ENCODE peak calls at places on chromosomes 16 and 17, in four cellular contexts. X is pancreas; U is stomach; F is naive thymus-derived CD4-positive, alpha-beta T cell. W is an unnamed sample.

GRCh38 chr17:66893863-66894262 is 58.9 kb downstream of the CACNG5 start:
- DNase-seq in X (no peak), U (no peak), F (no peak), W (no peak)

GRCh38 chr17:51352798-51353197 is 92.5 kb downstream of the UTP18 start:
- DNase-seq in X (no peak), U (no peak), F (no peak), W (no peak)

GRCh38 chr17:64064331-64064730 is 43.9 kb upstream of the ICAM2 start:
- DNase-seq in X (no peak), U (peak; percentile 78), F (no peak), W (no peak)

GRCh38 chr16:68287276-68288251 is 23.2 kb downstream of the SLC7A6OS start:
- DNase-seq in X (no peak), U (no peak), F (peak; percentile 63), W (peak; percentile 76)

GRCh38 chr16:65947951-65948350 is 418.5 kb upstream of the CDH5 start:
- DNase-seq in X (no peak), U (no peak), F (no peak), W (no peak)

GRCh38 chr16:70438325-70438982 is 446 bp downstream of the ST3GAL2 start:
- DNase-seq in X (peak; percentile 72), U (no peak), F (no peak), W (no peak)

GRCh38 chr17:81346908-81347349 is 48.3 kb upstream of the BAHCC1 start:
- DNase-seq in X (peak; percentile 86), U (no peak), F (no peak), W (no peak)

GRCh38 chr16:58578642-58579041 is 51.0 kb downstream of the CNOT1 start:
- DNase-seq in X (no peak), U (no peak), F (no peak), W (no peak)

GRCh38 chr17:71922439-71922838 is 198.4 kb upstream of the SOX9 start:
- DNase-seq in X (no peak), U (no peak), F (no peak), W (peak; percentile 80)

GRCh38 chr17:49843774-49844350 is 4.0 kb downstream of the TAC4 start:
- DNase-seq in X (no peak), U (no peak), F (no peak), W (no peak)

GRCh38 chr16:83779881-83780280 is 27.9 kb upstream of the HSBP1 start:
- DNase-seq in X (no peak), U (no peak), F (no peak), W (peak; percentile 63)

GRCh38 chr16:19114359-19115147 is 789 bp downstream of the ITPRIPL2 start:
- DNase-seq in X (peak; percentile 88), U (peak; percentile 61), F (no peak), W (no peak)

GRCh38 chr17:13393841-13394710 is 207.7 kb downstream of the HS3ST3A1 start:
- DNase-seq in X (no peak), U (no peak), F (no peak), W (peak; percentile 72)

GRCh38 chr17:75352079-75352569 is 53.4 kb downstream of the GRB2 start:
- DNase-seq in X (no peak), U (peak; percentile 52), F (no peak), W (no peak)

GRCh38 chr17:56594528-56595418 is 1.3 kb downstream of the NOG start:
- DNase-seq in X (peak; percentile 67), U (no peak), F (peak; percentile 63), W (no peak)

GRCh38 chr16:87098361-87098760 is 218.8 kb downstream of the C16orf95 start:
- DNase-seq in X (peak; percentile 77), U (no peak), F (no peak), W (no peak)

GRCh38 chr17:27452828-27453227 is 3.4 kb upstream of the KSR1 start:
- DNase-seq in X (no peak), U (no peak), F (no peak), W (no peak)

GRCh38 chr16:56670640-56670934 is 973 bp downstream of the MT1H start:
- DNase-seq in X (no peak), U (no peak), F (no peak), W (no peak)

GRCh38 chr17:49497147-49498036 is 2.3 kb downstream of the NGFR start:
- DNase-seq in X (peak; percentile 80), U (no peak), F (peak; percentile 26), W (no peak)

GRCh38 chr17:79133986-79134385 is 59.4 kb downstream of the ENGASE start:
- DNase-seq in X (no peak), U (no peak), F (no peak), W (no peak)

GRCh38 chr16:8493885-8494487 is 96.3 kb downstream of the TMEM114 start:
- DNase-seq in X (no peak), U (no peak), F (no peak), W (no peak)

GRCh38 chr16:66265556-66266133 is 100.8 kb upstream of the CDH5 start:
- DNase-seq in X (no peak), U (no peak), F (no peak), W (no peak)

GRCh38 chr16:3088925-3089716 is 10.0 kb downstream of the ZSCAN10 start:
- DNase-seq in X (peak; percentile 33), U (no peak), F (no peak), W (no peak)

GRCh38 chr17:51016099-51016498 is 104.6 kb downstream of the SPAG9 start:
- DNase-seq in X (no peak), U (no peak), F (no peak), W (no peak)

GRCh38 chr16:997440-998051 is 16.0 kb downstream of the SOX8 start:
- DNase-seq in X (no peak), U (peak; percentile 72), F (peak; percentile 67), W (no peak)

GRCh38 chr17:39618956-39619785 is 7.6 kb upstream of the PPP1R1B start:
- DNase-seq in X (no peak), U (no peak), F (no peak), W (no peak)
- H3K27me3 ChIP-seq in X (no peaks in the 10 kb centered on the region), U (peaks cover 64% of the 10 kb centered on the region), F (no peaks in the 10 kb centered on the region), W (peaks cover 27% of the 10 kb centered on the region)

GRCh38 chr17:42779304-42779941 is 987 bp upstream of the WNK4 start:
- DNase-seq in X (no peak), U (no peak), F (no peak), W (no peak)
- H3K27me3 ChIP-seq in X (no peaks in the 10 kb centered on the region), U (peaks cover 47% of the 10 kb centered on the region), F (peaks cover 24% of the 10 kb centered on the region), W (no peaks in the 10 kb centered on the region)

DNA sequence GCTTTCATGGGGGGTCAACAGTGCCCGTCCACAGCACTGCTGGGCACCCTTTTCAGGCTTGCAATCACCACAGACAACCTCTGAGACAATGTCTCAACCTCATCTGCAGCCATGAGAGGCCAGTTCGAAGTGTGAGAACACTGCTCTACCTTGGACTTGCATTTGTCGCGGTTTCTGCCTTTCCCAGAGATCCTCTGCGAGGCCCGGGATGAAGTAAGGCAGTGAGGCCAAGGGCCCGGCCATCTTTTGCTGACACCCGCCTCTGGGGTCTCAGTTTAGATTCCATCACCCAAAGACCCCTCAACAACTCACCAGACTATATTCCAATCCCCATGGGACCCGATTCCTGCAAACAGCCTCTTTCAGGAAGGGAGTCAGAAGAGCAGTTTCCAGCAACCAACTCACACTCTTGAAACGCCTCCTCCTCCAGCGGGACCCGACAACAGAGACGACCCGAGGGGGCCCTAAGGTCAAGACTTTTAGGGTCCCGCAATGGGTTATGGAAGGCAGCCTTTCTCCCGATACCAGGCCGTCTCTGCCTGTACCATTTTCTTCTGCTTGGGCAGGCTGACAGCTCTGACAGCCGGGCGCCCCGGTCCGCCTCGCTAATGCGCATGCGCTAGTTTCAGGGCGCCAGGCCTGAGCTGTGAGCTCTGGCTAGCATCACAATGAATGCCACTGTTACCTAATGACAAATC is 576.0 kb downstream of the KCNJ18 start:
- DNase-seq in X (no peak), U (peak; percentile 24), F (no peak), W (no peak)
- H3K27me3 ChIP-seq in X (no peaks in the 10 kb centered on the region), U (no peaks in the 10 kb centered on the region), F (no peaks in the 10 kb centered on the region), W (no peaks in the 10 kb centered on the region)

GRCh38 chr17:36942631-36943125 is 5.4 kb downstream of the LHX1 start:
- DNase-seq in X (peak; percentile 73), U (no peak), F (peak; percentile 27), W (no peak)
- H3K27me3 ChIP-seq in X (peaks cover 18% of the 10 kb centered on the region), U (peaks cover 100% of the 10 kb centered on the region), F (peaks cover 66% of the 10 kb centered on the region), W (peaks cover 94% of the 10 kb centered on the region)

GRCh38 chr16:85847036-85847435 is 47.5 kb downstream of the COX4I1 start:
- DNase-seq in X (no peak), U (no peak), F (no peak), W (no peak)

GRCh38 chr16:85847681-85848601 is 48.4 kb downstream of the COX4I1 start:
- DNase-seq in X (no peak), U (no peak), F (no peak), W (no peak)

GRCh38 chr16:85851034-85851780 is 47.8 kb upstream of the IRF8 start:
- DNase-seq in X (no peak), U (no peak), F (no peak), W (no peak)

GRCh38 chr16:85853641-85854545 is 45.1 kb upstream of the IRF8 start:
- DNase-seq in X (no peak), U (no peak), F (no peak), W (no peak)

DNA sequence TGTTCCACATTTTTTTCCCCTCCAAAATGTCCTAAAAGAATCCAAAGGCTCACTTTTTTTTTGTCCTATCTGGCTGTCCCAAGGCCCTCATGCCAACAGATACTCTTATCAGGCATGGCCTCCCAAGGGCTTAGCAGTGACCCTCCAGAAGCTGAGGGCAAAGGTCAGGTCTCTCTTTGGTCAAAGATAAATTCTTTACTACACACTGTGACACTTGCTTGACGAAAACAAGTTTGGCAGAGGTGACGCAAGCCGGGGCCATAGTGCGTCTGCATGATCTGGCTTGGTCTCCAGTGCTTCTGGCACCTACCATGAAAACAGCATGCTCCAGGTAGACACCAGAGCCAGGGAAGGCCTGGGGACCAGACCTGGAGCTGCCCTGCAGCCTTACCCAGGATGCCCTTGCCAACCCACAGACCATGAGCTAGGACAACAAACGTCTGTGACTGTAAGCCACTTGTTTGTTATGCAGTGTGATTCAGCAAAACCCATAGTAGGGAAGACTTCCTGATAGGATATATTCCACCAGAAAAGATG is 48.5 kb upstream of the IRF8 start:
- DNase-seq in X (no peak), U (no peak), F (no peak), W (no peak)
- H3K27me3 ChIP-seq in X (no peaks in the 10 kb centered on the region), U (peaks cover 28% of the 10 kb centered on the region), F (no peaks in the 10 kb centered on the region), W (peaks cover 8% of the 10 kb centered on the region)

DNA sequence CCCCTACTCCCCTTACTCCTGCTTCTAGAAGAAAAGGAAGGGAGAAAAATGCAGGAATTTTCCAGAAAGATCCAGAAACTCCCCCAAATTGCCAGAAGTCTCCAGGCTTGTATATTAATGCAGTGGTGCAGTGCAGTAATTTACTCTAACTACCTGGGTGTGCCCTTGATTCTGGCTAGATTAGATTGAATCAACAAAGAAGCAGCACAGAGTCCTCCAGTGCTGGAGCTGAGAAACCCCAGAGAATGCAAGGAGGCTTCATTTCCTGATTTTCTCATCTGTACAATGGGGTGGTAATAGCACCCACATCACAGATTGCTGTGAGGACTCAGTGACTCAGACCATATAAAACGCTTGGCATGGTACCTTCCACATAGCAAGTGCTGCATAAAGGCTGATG is 247.3 kb upstream of the RPL38 start:
- DNase-seq in X (no peak), U (no peak), F (no peak), W (no peak)
- H3K27me3 ChIP-seq in X (no peaks in the 10 kb centered on the region), U (peaks cover 60% of the 10 kb centered on the region), F (no peaks in the 10 kb centered on the region), W (peaks cover 7% of the 10 kb centered on the region)